ENCODE peak calls at places on chromosomes 5 and 9, in seven cellular contexts. O is activated gamma-delta T cell treated with Interleukin-2 at 50 U/mL for 16 hours; A is NCI-H526; Q is activated CD4-positive, alpha-beta T cell treated with anti-CD3 and anti-CD28 coated beads, Interleukin-2, amount 50 U/mL, for 1 hour; H is NT2/D1; G is non-pigmented ciliary epithelial cell; D is iris pigment epithelial cell. B is an unnamed sample.

GRCh38 chr9:87640385-87640795 is 85.5 kb upstream of the CTSL start:
- DNase-seq in O (no peak), A (no peak), Q (no peak), H (no peak), G (peak), D (peak), B (no peak)

GRCh38 chr5:177447611-177448243 is 1.1 kb downstream of the PRR7 start:
- DNase-seq in O (no peak), A (peak), Q (no peak), H (no peak), G (no peak), D (peak), B (no peak)

GRCh38 chr5:1725641-1726468 is 73.8 kb downstream of the MRPL36 start:
- DNase-seq in O (no peak), A (no peak), Q (no peak), H (no peak), G (no peak), D (no peak), B (no peak)

GRCh38 chr5:31823477-31823876 is 184.5 kb downstream of the PDZD2 start:
- DNase-seq in O (no peak), A (no peak), Q (no peak), H (no peak), G (no peak), D (no peak), B (no peak)

GRCh38 chr9:137227057-137227852 is at the start of gene RNF224:
- DNase-seq in O (peak), A (peak), Q (peak), H (peak), G (no peak), D (peak), B (peak)

GRCh38 chr9:133959171-133959570 is 33.0 kb downstream of the VAV2 start:
- DNase-seq in O (no peak), A (no peak), Q (no peak), H (no peak), G (no peak), D (no peak), B (no peak)

GRCh38 chr9:121743441-121744001 is 92.1 kb downstream of the DAB2IP start:
- DNase-seq in O (no peak), A (peak), Q (no peak), H (no peak), G (peak), D (peak), B (no peak)

GRCh38 chr5:172142709-172143215 is 45.3 kb downstream of the STK10 start:
- DNase-seq in O (no peak), A (no peak), Q (no peak), H (no peak), G (no peak), D (peak), B (no peak)

B was measured in T-helper 9 cell.